ENCODE peak calls at places on chromosome 3, in eight cellular contexts. M is T-helper 1 cell; X is dorsolateral prefrontal cortex; U is cerebellum; Z is stimulated activated CD4-positive, alpha-beta T cell treated with anti-CD3 and anti-CD28 coated beads, Interleukin-1b, Interleukin-23, amount 100 ng/mL, for 24 hours; J is WTC11; G is fibroblast of mammary gland; S is heart left ventricle. I is an unnamed sample.

GRCh38 chr3:162569314-162569713 is 1072.7 kb downstream of the OTOL1 start:
- DNase-seq in M (no peak), X (no peak), U (no peak), Z (no peak), J (no peak), G (no peak), S (no peak), I (no peak)

GRCh38 chr3:81013360-81013759 is 748.1 kb downstream of the GBE1 start:
- DNase-seq in M (no peak), X (no peak), U (no peak), Z (no peak), J (no peak), G (no peak), S (no peak), I (no peak)

GRCh38 chr3:197953881-197954280 is 3.9 kb downstream of the RPL35A start:
- DNase-seq in M (no peak), X (no peak), U (no peak), Z (no peak), J (no peak), G (peak), S (peak), I (no peak)

GRCh38 chr3:78076379-78076778 is 1036.5 kb downstream of the ROBO2 start:
- DNase-seq in M (no peak), X (no peak), U (no peak), Z (no peak), J (no peak), G (no peak), S (no peak), I (no peak)

GRCh38 chr3:135009014-135009413 is 214.0 kb downstream of the EPHB1 start:
- DNase-seq in M (no peak), X (no peak), U (no peak), Z (no peak), J (no peak), G (peak), S (no peak), I (no peak)

GRCh38 chr3:167091186-167091585 is 288.9 kb downstream of the ZBBX start:
- DNase-seq in M (no peak), X (no peak), U (no peak), Z (no peak), J (no peak), G (peak), S (no peak), I (no peak)

GRCh38 chr3:159938712-159939111 is 49.9 kb upstream of the IL12A start:
- DNase-seq in M (no peak), X (no peak), U (no peak), Z (no peak), J (no peak), G (peak), S (no peak), I (no peak)

GRCh38 chr3:79651536-79652065 is 116.2 kb downstream of the ROBO1 start:
- DNase-seq in M (no peak), X (no peak), U (no peak), Z (no peak), J (peak), G (no peak), S (no peak), I (no peak)

GRCh38 chr3:56365905-56366640 is 102.2 kb downstream of the ERC2 start:
- DNase-seq in M (no peak), X (no peak), U (no peak), Z (no peak), J (no peak), G (no peak), S (no peak), I (no peak)

I was measured in ovary.